ENCODE peak calls at places on chromosomes 12 and 14, in eight cellular contexts. K is stimulated activated CD4-positive, alpha-beta T cell treated with anti-CD3 and anti-CD28 coated beads, Interleukin-1b, Interleukin-23, amount 100 ng/mL, for 24 hours; W is activated gamma-delta T cell treated with Interleukin-2 at 50 U/mL for 16 hours; Y is smooth muscle cell of the brain vasculature; M is ecto neural progenitor cell; F is iPS-NIHi11; X is activated T-helper 9 cell treated with anti-CD3 and anti-CD28 coated beads, Interleukin-2, amount 50 U/mL, for 16 hours; G is HT1080. E is an unnamed sample.

GRCh38 chr14:79254069-79254775 is 957.1 kb downstream of the DIO2 start:
- DNase-seq in K (no peak), W (no peak), Y (no peak), M (no peak), F (no peak), X (no peak), G (peak), E (no peak)

GRCh38 chr14:92505826-92506225 is 7.8 kb upstream of the RIN3 start:
- DNase-seq in K (no peak), W (no peak), Y (no peak), M (no peak), F (no peak), X (no peak), G (no peak), E (no peak)

GRCh38 chr14:76937181-76938091 is 91.1 kb downstream of the IRF2BPL start:
- DNase-seq in K (no peak), W (no peak), Y (peak), M (peak), F (peak), X (no peak), G (peak), E (peak)

GRCh38 chr12:40286583-40286982 is 61.8 kb downstream of the LRRK2 start:
- DNase-seq in K (no peak), W (no peak), Y (no peak), M (no peak), F (no peak), X (no peak), G (no peak), E (no peak)

GRCh38 chr14:89540830-89541470 is 123.9 kb upstream of the FOXN3 start:
- DNase-seq in K (no peak), W (no peak), Y (no peak), M (no peak), F (no peak), X (no peak), G (peak), E (no peak)

GRCh38 chr14:91204657-91205056 is 39.8 kb downstream of the GPR68 start:
- DNase-seq in K (no peak), W (no peak), Y (no peak), M (no peak), F (no peak), X (no peak), G (no peak), E (no peak)

GRCh38 chr14:45838597-45838996 is 585.6 kb upstream of the MIS18BP1 start:
- DNase-seq in K (no peak), W (no peak), Y (no peak), M (no peak), F (no peak), X (no peak), G (no peak), E (no peak)

GRCh38 chr12:113980537-113981337 is 14.6 kb upstream of the RBM19 start:
- DNase-seq in K (no peak), W (no peak), Y (peak), M (peak), F (peak), X (no peak), G (peak), E (no peak)

GRCh38 chr12:118498171-118498570 is 121.8 kb downstream of the SUDS3 start:
- DNase-seq in K (no peak), W (no peak), Y (no peak), M (no peak), F (no peak), X (no peak), G (peak), E (no peak)

GRCh38 chr12:12240671-12241345 is 26.0 kb downstream of the LRP6 start:
- DNase-seq in K (no peak), W (no peak), Y (no peak), M (no peak), F (no peak), X (no peak), G (no peak), E (no peak)

GRCh38 chr12:47323802-47324201 is 244.0 kb upstream of the AMIGO2 start:
- DNase-seq in K (no peak), W (no peak), Y (no peak), M (no peak), F (no peak), X (no peak), G (no peak), E (no peak)

GRCh38 chr12:6229823-6230222 is 29.6 kb downstream of the CD9 start:
- DNase-seq in K (no peak), W (no peak), Y (no peak), M (no peak), F (no peak), X (no peak), G (no peak), E (no peak)

GRCh38 chr12:7123806-7124519 is 4.7 kb downstream of the RBP5 start:
- DNase-seq in K (no peak), W (no peak), Y (no peak), M (no peak), F (no peak), X (no peak), G (no peak), E (no peak)

GRCh38 chr12:125330645-125331341 is 265.6 kb downstream of the AACS start:
- DNase-seq in K (peak), W (peak), Y (no peak), M (peak), F (peak), X (peak), G (peak), E (no peak)

GRCh38 chr14:79144891-79145290 is 974.7 kb downstream of the NRXN3 start:
- DNase-seq in K (no peak), W (no peak), Y (no peak), M (no peak), F (no peak), X (no peak), G (peak), E (no peak)

GRCh38 chr14:70096866-70097265 is 91.9 kb downstream of the SLC8A3 start:
- DNase-seq in K (no peak), W (no peak), Y (no peak), M (peak), F (peak), X (no peak), G (no peak), E (no peak)

GRCh38 chr12:94704452-94704871 is 54.1 kb upstream of the TMCC3 start:
- DNase-seq in K (no peak), W (no peak), Y (peak), M (no peak), F (no peak), X (no peak), G (peak), E (peak)

GRCh38 chr14:104895786-104896642 is 28.7 kb upstream of the PLD4 start:
- DNase-seq in K (no peak), W (no peak), Y (no peak), M (peak), F (peak), X (no peak), G (no peak), E (no peak)

E was measured in brain pericyte.